ENCODE peak calls at places on chromosomes 4 and X, in four cellular contexts. N is gastroesophageal sphincter; V is stimulated activated naive CD8-positive, alpha-beta T cell treated with anti-CD3 and anti-CD28 coated beads, Interleukin-15, amount 100 ng/mL, for 72 hours; P is T-cell. B is an unnamed sample.

GRCh38 chrX:96861228-96861627 is 22.5 kb upstream of the RPA4 start:
- ATAC-seq in N (no peak), V (no peak), P (no peak), B (no peak)

GRCh38 chr4:30056016-30056415 is 664.2 kb upstream of the PCDH7 start:
- ATAC-seq in N (no peak), V (no peak), P (no peak), B (no peak)

GRCh38 chr4:122603156-122603574 is 17.7 kb downstream of the IL21 start:
- ATAC-seq in N (no peak), V (no peak), P (no peak), B (no peak)

GRCh38 chr4:76055005-76055404 is 19.1 kb upstream of the CXCL11 start:
- ATAC-seq in N (no peak), V (peak; percentile 96), P (no peak), B (peak; percentile 99)

GRCh38 chr4:75643651-75644050 is 13.3 kb upstream of the CDKL2 start:
- ATAC-seq in N (no peak), V (no peak), P (no peak), B (no peak)

GRCh38 chrX:135429429-135429828 is 7.7 kb downstream of the SMIM10L2A start:
- ATAC-seq in N (no peak), V (no peak), P (no peak), B (no peak)

GRCh38 chr4:181289203-181289602 is 954.0 kb upstream of the TENM3 start:
- ATAC-seq in N (no peak), V (no peak), P (no peak), B (no peak)

GRCh38 chr4:24519649-24520048 is 64.7 kb downstream of the DHX15 start:
- ATAC-seq in N (no peak), V (no peak), P (no peak), B (no peak)

GRCh38 chr4:138689182-138689546 is 326.4 kb upstream of the NOCT start:
- ATAC-seq in N (no peak), V (no peak), P (no peak), B (no peak)

GRCh38 chr4:71229477-71230257 is 109.2 kb upstream of the SLC4A4 start:
- ATAC-seq in N (no peak), V (no peak), P (no peak), B (no peak)

GRCh38 chr4:111174331-111174730 is 551.5 kb upstream of the PITX2 start:
- ATAC-seq in N (no peak), V (no peak), P (no peak), B (no peak)

GRCh38 chrX:39487166-39488006 is 610.4 kb downstream of the BCOR start:
- ATAC-seq in N (no peak), V (no peak), P (no peak), B (peak; percentile 53)

GRCh38 chr4:56874166-56874565 is 33.5 kb upstream of the REST start:
- ATAC-seq in N (no peak), V (no peak), P (no peak), B (no peak)

GRCh38 chrX:115966920-115967319 is 203.6 kb upstream of the AGTR2 start:
- ATAC-seq in N (no peak), V (no peak), P (no peak), B (no peak)

GRCh38 chrX:139077303-139078131 is 366.0 kb upstream of the FGF13 start:
- ATAC-seq in N (no peak), V (no peak), P (no peak), B (no peak)

GRCh38 chrX:134717698-134718328 is 59.5 kb upstream of the PLAC1 start:
- ATAC-seq in N (no peak), V (peak; percentile 62), P (no peak), B (no peak)

GRCh38 chrX:120365320-120365719 is 3.4 kb downstream of the ATP1B4 start:
- ATAC-seq in N (no peak), V (peak; percentile 48), P (peak; percentile 53), B (no peak)

GRCh38 chrX:44904542-44905115 is 31.6 kb downstream of the KDM6A start:
- ATAC-seq in N (no peak), V (no peak), P (no peak), B (no peak)

GRCh38 chr4:157447195-157447594 is 226.7 kb downstream of the GRIA2 start:
- ATAC-seq in N (no peak), V (no peak), P (no peak), B (no peak)

GRCh38 chr4:2785613-2786012 is 7.3 kb upstream of the SH3BP2 start:
- ATAC-seq in N (peak; percentile 20), V (peak; percentile 52), P (peak; percentile 67), B (peak; percentile 37)

GRCh38 chr4:10722957-10723356 is 38.4 kb upstream of the CLNK start:
- ATAC-seq in N (no peak), V (peak; percentile 84), P (peak; percentile 40), B (peak; percentile 72)

GRCh38 chr4:48079972-48080391 is 54.1 kb downstream of the TXK start:
- ATAC-seq in N (no peak), V (no peak), P (no peak), B (no peak)

GRCh38 chrX:21725498-21725897 is 32.4 kb downstream of the SMPX start:
- ATAC-seq in N (no peak), V (no peak), P (no peak), B (no peak)

GRCh38 chrX:65596270-65596669 is 61.7 kb upstream of the LAS1L start:
- ATAC-seq in N (no peak), V (peak; percentile 69), P (peak; percentile 73), B (peak; percentile 75)

GRCh38 chrX:43349363-43349762 is 306.7 kb upstream of the MAOA start:
- ATAC-seq in N (no peak), V (no peak), P (peak; percentile 48), B (no peak)

GRCh38 chr4:32631824-32632223 is 1911.7 kb downstream of the PCDH7 start:
- ATAC-seq in N (no peak), V (no peak), P (no peak), B (no peak)

GRCh38 chr4:41095973-41096372 is 118.4 kb downstream of the APBB2 start:
- ATAC-seq in N (no peak), V (no peak), P (no peak), B (no peak)

GRCh38 chrX:45320191-45320590 is 119.5 kb upstream of the DIPK2B start:
- ATAC-seq in N (no peak), V (no peak), P (no peak), B (no peak)

GRCh38 chrX:118976599-118977340 is 2.4 kb downstream of the LONRF3 start:
- ATAC-seq in N (peak; percentile 17), V (no peak), P (no peak), B (peak; percentile 29)

GRCh38 chrX:85444613-85445012 is 65.1 kb upstream of the POF1B start:
- ATAC-seq in N (no peak), V (no peak), P (no peak), B (no peak)

GRCh38 chr4:37742149-37742548 is 56.0 kb upstream of the RELL1 start:
- ATAC-seq in N (no peak), V (no peak), P (no peak), B (no peak)

GRCh38 chr4:13597141-13597540 is 30.4 kb downstream of the BOD1L1 start:
- ATAC-seq in N (no peak), V (no peak), P (no peak), B (no peak)

GRCh38 chr4:101649790-101650450 is 140.6 kb upstream of the BANK1 start:
- ATAC-seq in N (no peak), V (no peak), P (no peak), B (no peak)

GRCh38 chrX:78822157-78822683 is 74.7 kb downstream of the LPAR4 start:
- ATAC-seq in N (peak; percentile 50), V (no peak), P (no peak), B (no peak)

GRCh38 chr4:183182873-183183725 is 84.0 kb downstream of the WWC2 start:
- ATAC-seq in N (peak; percentile 48), V (peak; percentile 56), P (peak; percentile 89), B (no peak)

GRCh38 chr4:6945052-6945409 is 35.4 kb downstream of the TBC1D14 start:
- ATAC-seq in N (no peak), V (no peak), P (no peak), B (no peak)

GRCh38 chr4:77800483-77801259 is 18.5 kb downstream of the CNOT6L start:
- ATAC-seq in N (peak; percentile 62), V (peak; percentile 72), P (peak; percentile 55), B (no peak)

GRCh38 chr4:141501395-141501794 is 135.0 kb upstream of the IL15 start:
- ATAC-seq in N (no peak), V (no peak), P (no peak), B (no peak)

GRCh38 chr4:149108626-149109025 is 666.4 kb upstream of the NR3C2 start:
- ATAC-seq in N (no peak), V (no peak), P (no peak), B (no peak)